ENCODE peak calls at places on chromosomes 6 and 20, in four cellular contexts. I, C, H and A are unnamed samples. For H4K20me1, the result is how much of the 10 kb centered on the place peaks cover.

GRCh38 chr20:62675156-62675871 is 33.0 kb downstream of the SLCO4A1 start:
- DNase-seq in I (peak), C (no peak), H (no peak), A (no peak)

GRCh38 chr6:15763364-15763763 is 100.5 kb upstream of the DTNBP1 start:
- DNase-seq in I (peak), C (no peak), H (no peak), A (no peak)

GRCh38 chr6:15296735-15297134 is 50.9 kb downstream of the JARID2 start:
- DNase-seq in I (no peak), C (no peak), H (no peak), A (peak)

GRCh38 chr20:47320990-47321805 is 35.3 kb downstream of the ZMYND8 start:
- DNase-seq in I (no peak), C (peak), H (no peak), A (no peak)

GRCh38 chr6:139847322-139847797 is 472.9 kb upstream of the CITED2 start:
- DNase-seq in I (peak), C (no peak), H (no peak), A (no peak)

GRCh38 chr6:71190809-71191208 is 97.8 kb upstream of the OGFRL1 start:
- DNase-seq in I (peak), C (peak), H (peak), A (peak)

GRCh38 chr6:137165375-137166246 is 7.8 kb downstream of the IL22RA2 start:
- DNase-seq in I (peak), C (no peak), H (no peak), A (peak)

GRCh38 chr6:26251354-26252081 is 113.5 kb upstream of the BTN3A2 start:
- DNase-seq in I (peak), C (peak), H (peak), A (peak)

GRCh38 chr6:39166189-39166917 is 51.4 kb upstream of the SAYSD1 start:
- DNase-seq in I (peak), C (peak), H (peak), A (peak)

GRCh38 chr6:136866872-136867416 is 44.6 kb downstream of the PEX7 start:
- DNase-seq in I (peak), C (no peak), H (no peak), A (no peak)

GRCh38 chr6:126252154-126252553 is 87.8 kb upstream of the CENPW start:
- DNase-seq in I (no peak), C (peak), H (peak), A (no peak)

GRCh38 chr6:127854009-127854408 is 46.8 kb downstream of the THEMIS start:
- DNase-seq in I (no peak), C (no peak), H (no peak), A (peak)

GRCh38 chr6:53154794-53155193 is 6.2 kb upstream of the GCM1 start:
- DNase-seq in I (peak), C (no peak), H (no peak), A (no peak)

GRCh38 chr6:144379356-144379755 is 94.2 kb downstream of the UTRN start:
- DNase-seq in I (peak), C (no peak), H (no peak), A (no peak)

GRCh38 chr20:33465536-33466302 is 22.2 kb upstream of the SNTA1 start:
- DNase-seq in I (no peak), C (no peak), H (peak), A (no peak)

DNA sequence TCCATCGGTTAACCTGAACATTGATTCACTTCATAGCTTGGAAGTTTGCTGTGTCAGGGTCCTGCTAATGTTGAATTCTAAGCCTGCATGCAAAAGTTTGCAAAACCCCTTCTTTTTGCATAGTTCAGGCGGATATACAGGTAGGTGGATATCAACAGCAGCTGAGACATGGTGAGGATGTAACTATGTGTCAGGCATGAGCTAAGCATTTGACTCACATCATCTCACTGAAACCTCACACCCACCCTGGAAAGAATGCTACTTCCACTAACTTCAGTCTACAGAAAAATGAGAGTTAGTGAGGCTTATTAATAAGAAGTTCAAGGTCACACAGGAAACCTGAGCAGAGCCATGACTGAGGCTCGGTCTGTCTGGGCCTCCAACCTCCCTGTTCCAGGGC is 276.9 kb downstream of the BMP7 start:
- DNase-seq in I (peak), C (no peak), H (no peak), A (no peak)
- TF ChIP-seq EZH2phosphoT487 in I (no peak), C (no peak), H (no peak), A (no peak)

GRCh38 chr20:41049451-41049850 is 20.8 kb downstream of the TOP1 start:
- DNase-seq in I (no peak), C (no peak), H (no peak), A (no peak)
- H4K20me1 ChIP-seq in I (under half), C (half or more), H (half or more), A (under half)

GRCh38 chr6:11754625-11755289 is 23.8 kb downstream of the ADTRP start:
- DNase-seq in I (peak), C (no peak), H (no peak), A (no peak)
- TF ChIP-seq EZH2phosphoT487 in I (no peak), C (no peak), H (no peak), A (no peak)

GRCh38 chr6:158564243-158565121 is 4.6 kb downstream of the TMEM181 start:
- DNase-seq in I (no peak), C (no peak), H (no peak), A (no peak)

GRCh38 chr6:158565482-158566040 is 5.7 kb downstream of the TMEM181 start:
- DNase-seq in I (no peak), C (no peak), H (no peak), A (no peak)

GRCh38 chr6:158567152-158567551 is 7.3 kb downstream of the TMEM181 start:
- DNase-seq in I (no peak), C (no peak), H (no peak), A (no peak)

GRCh38 chr6:158566207-158566818 is 6.4 kb downstream of the TMEM181 start:
- DNase-seq in I (no peak), C (no peak), H (no peak), A (no peak)

DNA sequence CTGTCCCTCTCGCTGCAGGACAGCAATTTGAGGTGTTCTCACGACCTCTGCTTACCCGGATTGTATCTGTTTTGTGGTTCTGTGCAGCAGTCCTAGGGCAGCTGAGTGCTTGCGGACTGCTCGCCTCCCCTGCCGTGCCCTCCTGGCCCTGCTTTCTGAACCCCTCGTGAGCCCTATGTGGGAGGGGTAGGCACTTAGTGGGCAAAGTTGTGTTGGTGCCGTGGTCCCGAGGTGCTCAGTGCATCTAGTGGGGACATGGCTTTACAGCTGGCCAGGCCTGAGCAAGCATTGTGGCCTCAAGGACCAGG is 5.2 kb downstream of the TMEM181 start:
- DNase-seq in I (no peak), C (no peak), H (no peak), A (no peak)
- H4K20me1 ChIP-seq in I (under half), C (under half), H (half or more), A (under half)

DNA sequence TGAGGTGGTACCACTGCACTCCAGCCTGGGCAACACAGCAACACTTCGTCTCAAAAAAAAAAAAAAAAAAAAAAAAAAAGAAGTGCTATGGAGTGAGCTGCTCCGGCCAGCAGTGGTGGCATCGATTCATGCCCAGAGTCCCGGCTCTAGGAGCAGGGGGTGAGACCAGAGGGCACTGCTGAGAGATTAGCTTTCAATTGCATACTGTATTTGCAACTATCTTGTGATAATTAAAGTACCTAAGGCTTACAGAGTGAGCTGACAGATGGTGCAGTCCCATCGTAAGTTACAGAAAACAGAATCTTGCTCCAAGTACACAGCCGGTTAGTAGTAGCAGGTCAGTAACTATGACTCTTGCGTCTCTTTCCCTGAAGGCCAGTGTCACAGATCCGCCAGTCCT is 31.5 kb downstream of the TMEM14B start:
- DNase-seq in I (no peak), C (no peak), H (no peak), A (no peak)
- TF ChIP-seq EZH2phosphoT487 in I (no peak), C (no peak), H (no peak), A (no peak)

DNA sequence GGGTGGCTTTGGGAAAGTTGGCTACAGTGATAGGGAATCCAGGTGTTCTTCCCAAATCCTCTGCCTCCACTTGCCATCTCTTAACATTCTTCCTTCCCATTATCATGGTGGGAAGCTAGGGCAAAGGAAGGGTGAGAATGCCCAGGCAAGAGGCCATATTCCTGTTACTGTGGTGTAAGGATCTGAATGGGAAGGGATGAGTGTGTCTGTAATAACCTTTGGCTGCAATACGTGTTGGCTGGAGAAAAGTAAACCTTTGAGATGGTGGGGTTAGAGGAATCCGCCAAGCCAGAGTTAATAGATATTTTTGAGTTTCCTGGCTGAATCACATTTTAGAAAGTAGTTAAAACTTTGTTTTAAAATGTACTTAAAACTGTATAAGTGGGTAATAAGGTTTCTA is 45.9 kb downstream of the RNF144B start:
- DNase-seq in I (no peak), C (no peak), H (no peak), A (no peak)
- H4K20me1 ChIP-seq in I (under half), C (under half), H (under half), A (under half)

DNA sequence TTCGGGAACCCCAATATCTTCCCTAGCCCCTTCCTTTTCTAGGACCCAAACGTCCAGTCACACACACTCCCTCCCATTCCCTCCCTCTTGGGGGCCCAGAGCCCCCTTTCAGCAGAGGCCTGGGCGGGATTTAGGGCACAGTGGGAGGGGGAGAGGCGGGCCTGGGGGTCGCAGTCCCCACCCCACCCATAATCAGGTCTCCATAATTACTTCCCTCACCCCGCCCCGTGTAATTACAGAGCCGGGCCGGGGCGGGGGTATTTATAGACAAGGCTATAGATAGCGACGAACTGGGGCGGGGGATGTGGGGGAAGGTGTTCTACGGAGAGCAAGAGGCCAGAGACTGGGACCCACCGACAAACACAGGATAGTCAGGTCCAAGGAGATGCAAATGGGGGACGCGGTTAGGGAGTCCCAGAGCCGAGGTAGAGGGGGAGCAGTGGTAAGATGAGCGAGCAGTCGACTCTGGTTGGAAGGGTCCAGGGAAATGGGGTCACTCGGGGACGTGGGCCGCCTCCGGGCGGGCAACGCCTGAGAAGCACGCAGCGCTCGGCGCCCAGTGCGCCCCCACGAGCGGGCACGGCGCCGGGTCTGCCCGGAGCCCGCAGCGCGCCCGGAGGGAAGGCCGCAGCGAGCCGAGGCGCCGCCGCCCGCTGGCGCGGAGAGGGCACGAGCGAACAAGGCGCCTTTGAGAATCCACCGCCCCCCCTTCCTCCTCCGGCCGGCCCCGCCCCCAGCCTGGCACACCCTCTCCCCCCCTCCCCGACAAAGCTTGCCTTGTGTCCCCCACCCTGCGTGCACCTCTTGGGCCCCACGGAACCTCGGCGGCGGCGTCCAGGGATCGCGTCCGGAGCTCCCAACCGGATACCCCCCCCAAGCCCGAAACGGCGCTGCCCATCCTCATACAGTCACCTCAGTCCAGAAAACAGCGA is 670 bp upstream of the COL11A2 start:
- DNase-seq in I (peak), C (peak), H (peak), A (no peak)
- TF ChIP-seq EZH2phosphoT487 in I (peak), C (no peak), H (peak), A (no peak)

DNA sequence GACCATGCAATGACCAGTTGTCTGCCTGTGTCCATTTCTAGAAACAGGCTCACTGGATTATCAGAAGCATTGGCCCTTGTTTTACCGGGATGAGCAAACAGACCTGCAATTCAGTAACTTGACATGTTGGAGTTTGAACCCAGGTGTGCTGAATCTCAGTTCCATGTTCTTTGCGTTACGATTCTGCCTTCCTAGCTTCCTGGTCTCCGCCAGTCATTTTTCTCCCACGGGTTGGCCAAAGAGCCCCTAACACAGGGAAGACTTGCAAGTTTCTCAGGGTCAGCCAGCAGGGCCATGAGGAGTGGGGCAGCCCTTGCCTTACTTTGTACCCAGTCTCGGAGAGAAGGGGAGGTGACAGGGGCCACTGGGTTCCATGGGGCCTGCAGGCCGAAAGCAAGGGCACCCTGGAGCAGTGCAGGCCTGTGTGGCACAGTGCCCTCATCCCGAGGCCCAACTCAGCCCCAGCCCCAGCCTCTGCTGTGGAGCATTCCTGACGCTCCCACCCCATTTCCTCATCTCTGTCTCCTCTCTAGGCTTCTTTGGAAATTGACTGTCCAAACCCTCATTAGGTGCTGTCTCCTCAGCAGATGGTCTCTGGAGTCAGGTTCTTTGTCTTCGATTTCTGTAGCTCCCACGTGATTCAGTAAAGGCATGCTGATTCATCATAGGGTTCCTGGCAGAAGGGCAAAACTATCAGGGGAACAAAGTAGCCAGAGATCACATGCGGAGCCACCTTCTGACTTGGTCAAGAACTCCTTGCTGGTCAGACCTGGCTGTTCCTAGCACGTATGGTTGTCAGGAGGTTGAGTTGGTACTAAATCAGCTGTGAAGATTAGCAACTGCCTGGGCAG is 23.6 kb downstream of the CDS2 start:
- DNase-seq in I (peak), C (no peak), H (no peak), A (no peak)
- H4K20me1 ChIP-seq in I (under half), C (under half), H (half or more), A (under half)

GRCh38 chr6:56547687-56548086 is 95.0 kb downstream of the DST start:
- DNase-seq in I (no peak), C (no peak), H (no peak), A (no peak)

GRCh38 chr6:56551409-56552120 is 91.1 kb downstream of the DST start:
- DNase-seq in I (no peak), C (no peak), H (no peak), A (no peak)

GRCh38 chr6:56550307-56550706 is 92.4 kb downstream of the DST start:
- DNase-seq in I (peak), C (no peak), H (no peak), A (no peak)

GRCh38 chr6:56552212-56553130 is 90.2 kb downstream of the DST start:
- DNase-seq in I (peak), C (no peak), H (no peak), A (no peak)

GRCh38 chr6:56549014-56549413 is 93.7 kb downstream of the DST start:
- DNase-seq in I (peak), C (peak), H (peak), A (no peak)
- TF ChIP-seq EZH2phosphoT487 in I (no peak), C (no peak), H (no peak), A (no peak)